ENCODE peak calls at places on chromosomes 2 and 18, in nine cellular contexts. M, N, L, B, K, D, O, R and U are unnamed samples.

GRCh38 chr2:97714084-97714949 is 941 bp downstream of the ZAP70 start:
- DNase-seq in L (peak), D (no peak), N (no peak), R (no peak), O (no peak), B (no peak), K (no peak), M (no peak), U (no peak)

GRCh38 chr2:31089645-31090044 is 48.6 kb downstream of the GALNT14 start:
- DNase-seq in O (no peak), K (no peak), N (no peak), R (no peak), M (no peak), B (no peak), D (no peak), L (no peak), U (no peak)

GRCh38 chr18:60120231-60120630 is 220.4 kb downstream of the PMAIP1 start:
- DNase-seq in O (no peak), N (no peak), B (no peak), M (no peak), L (no peak), D (no peak), K (no peak), R (no peak), U (no peak)

GRCh38 chr2:41955641-41956040 is 92.2 kb upstream of the PKDCC start:
- DNase-seq in L (no peak), D (no peak), R (no peak), K (no peak), M (no peak), O (no peak), B (no peak), N (no peak), U (no peak)

GRCh38 chr2:147451902-147452515 is 392.8 kb upstream of the ACVR2A start:
- DNase-seq in M (no peak), O (no peak), D (no peak), N (no peak), L (no peak), K (no peak), B (no peak), R (no peak), U (no peak)

GRCh38 chr2:17901246-17901645 is 22.8 kb downstream of the KCNS3 start:
- DNase-seq in N (no peak), O (peak), K (no peak), R (peak), M (no peak), D (no peak), L (no peak), B (no peak), U (peak)

GRCh38 chr18:70221911-70222278 is 16.4 kb upstream of the RTTN start:
- DNase-seq in O (no peak), K (no peak), L (no peak), D (no peak), M (no peak), B (no peak), N (no peak), R (no peak), U (no peak)

GRCh38 chr2:131092409-131093065 is 723 bp downstream of the FAM168B start:
- DNase-seq in N (no peak), M (no peak), K (no peak), D (no peak), L (peak), B (no peak), O (peak), R (no peak), U (no peak)

GRCh38 chr2:231384970-231385369 is 10.5 kb upstream of the B3GNT7 start:
- DNase-seq in K (no peak), B (no peak), O (no peak), R (no peak), L (no peak), D (no peak), N (no peak), M (no peak), U (no peak)

GRCh38 chr18:79395761-79396404 is at the start of gene NFATC1:
- DNase-seq in B (peak), K (peak), L (no peak), N (peak), O (peak), M (peak), R (peak), D (peak), U (peak)

GRCh38 chr18:31410716-31411483 is 34.3 kb downstream of the DSG4 start:
- DNase-seq in N (no peak), B (no peak), D (no peak), R (no peak), L (no peak), K (no peak), M (no peak), O (no peak), U (no peak)

GRCh38 chr18:3595282-3596273 is 145.6 kb downstream of the TGIF1 start:
- DNase-seq in D (peak), O (peak), M (no peak), R (peak), L (no peak), B (no peak), K (peak), N (no peak), U (no peak)

GRCh38 chr18:57801379-57802165 is 1.5 kb downstream of the ATP8B1 start:
- DNase-seq in K (no peak), N (no peak), O (no peak), M (no peak), B (no peak), R (no peak), D (no peak), L (no peak), U (peak)

GRCh38 chr2:179917272-179917671 is 55.9 kb upstream of the ZNF385B start:
- DNase-seq in R (no peak), L (no peak), N (peak), O (no peak), M (no peak), B (no peak), D (peak), K (no peak), U (no peak)

GRCh38 chr18:48391863-48392262 is 17.3 kb downstream of the ZBTB7C start:
- DNase-seq in R (no peak), D (no peak), B (no peak), O (no peak), L (no peak), N (no peak), M (no peak), K (no peak), U (no peak)

GRCh38 chr2:151260492-151261239 is 997 bp downstream of the RBM43 start:
- DNase-seq in N (no peak), M (no peak), B (no peak), K (no peak), R (no peak), D (peak), L (no peak), O (no peak), U (no peak)

GRCh38 chr18:8704361-8705279 is 736 bp upstream of the MTCL1 start:
- DNase-seq in N (peak), K (peak), R (peak), O (peak), M (peak), D (peak), L (peak), B (peak), U (peak)

GRCh38 chr2:105612049-105612448 is 132.7 kb upstream of the NCK2 start:
- DNase-seq in K (no peak), L (no peak), D (no peak), M (no peak), B (no peak), O (no peak), N (no peak), R (no peak), U (no peak)

GRCh38 chr2:120791243-120791960 is 55.7 kb downstream of the GLI2 start:
- DNase-seq in M (no peak), D (no peak), N (no peak), K (no peak), R (no peak), L (no peak), O (no peak), B (no peak), U (no peak)

GRCh38 chr2:19667085-19667484 is 234.7 kb downstream of the TTC32 start:
- DNase-seq in D (peak), B (no peak), O (no peak), L (no peak), M (no peak), R (no peak), N (peak), K (no peak), U (no peak)

GRCh38 chr18:60471652-60472051 is 99.1 kb upstream of the MC4R start:
- DNase-seq in K (no peak), M (no peak), N (no peak), B (no peak), L (no peak), R (no peak), O (no peak), D (peak), U (peak)

GRCh38 chr2:147829106-147829505 is 15.7 kb upstream of the ACVR2A start:
- DNase-seq in B (no peak), L (no peak), O (peak), D (peak), M (no peak), K (no peak), N (peak), R (no peak), U (no peak)

GRCh38 chr2:156333274-156333950 is 891 bp upstream of the NR4A2 start:
- DNase-seq in R (no peak), N (peak), D (no peak), L (no peak), O (no peak), K (no peak), M (no peak), B (no peak), U (no peak)

GRCh38 chr2:137775529-137775928 is 188.7 kb upstream of the HNMT start:
- DNase-seq in O (no peak), N (no peak), R (no peak), D (no peak), M (no peak), B (no peak), K (no peak), L (no peak), U (no peak)

GRCh38 chr2:17814601-17815000 is 1.7 kb upstream of the MSGN1 start:
- DNase-seq in K (no peak), R (no peak), M (no peak), O (peak), N (no peak), L (no peak), D (no peak), B (no peak), U (no peak)

GRCh38 chr2:39487398-39488250 is 50.5 kb upstream of the MAP4K3 start:
- DNase-seq in M (no peak), B (no peak), K (no peak), O (no peak), D (peak), N (no peak), L (no peak), R (no peak), U (no peak)

GRCh38 chr2:238159676-238160205 is 971 bp downstream of the ERFE start:
- DNase-seq in N (no peak), L (no peak), M (no peak), B (no peak), D (no peak), O (no peak), R (no peak), K (no peak), U (no peak)

GRCh38 chr2:529425-529824 is 147.8 kb downstream of the TMEM18 start:
- DNase-seq in K (no peak), M (no peak), B (no peak), D (no peak), N (no peak), L (no peak), R (peak), O (no peak), U (no peak)

GRCh38 chr2:209236369-209236768 is 187.5 kb upstream of the MAP2 start:
- DNase-seq in N (no peak), O (no peak), M (no peak), R (no peak), K (no peak), B (no peak), L (no peak), D (no peak), U (no peak)

GRCh38 chr2:54520687-54521086 is 64.6 kb downstream of the SPTBN1 start:
- DNase-seq in M (no peak), B (no peak), D (peak), O (no peak), K (no peak), N (peak), R (no peak), L (no peak), U (no peak)

GRCh38 chr2:203437516-203437915 is 97.6 kb downstream of the RAPH1 start:
- DNase-seq in N (no peak), M (no peak), R (no peak), K (no peak), D (no peak), L (no peak), B (no peak), O (no peak), U (no peak)

GRCh38 chr2:11292464-11293255 is 51.8 kb downstream of the ROCK2 start:
- DNase-seq in N (no peak), R (no peak), L (no peak), K (no peak), B (no peak), O (no peak), M (no peak), D (peak), U (no peak)